ENCODE peak calls at places on chromosomes 4 and X, in six cellular contexts. Z is esophagus squamous epithelium, S is DND-41, Q is ovary, L is SK-N-SH, A is neural progenitor cell. Y is an unnamed sample. For H3K4me1 and H3K36me3, the result is how much of the 10 kb centered on the place peaks cover.

GRCh38 chrX:39011454-39012204 is 210.4 kb downstream of the MID1IP1 start:
- DNase-seq in Q (no peak), S (no peak), Z (no peak), A (no peak), L (no peak), Y (peak)

GRCh38 chrX:46642145-46642544 is 68.6 kb downstream of the CHST7 start:
- DNase-seq in L (peak), A (peak), Q (no peak), S (no peak), Z (no peak), Y (no peak)

GRCh38 chr4:86544313-86544966 is 49.7 kb upstream of the PTPN13 start:
- DNase-seq in Z (no peak), A (no peak), S (peak), Q (no peak), L (no peak), Y (no peak)

GRCh38 chr4:101370663-101371210 is 23.4 kb upstream of the PPP3CA start:
- DNase-seq in L (no peak), S (no peak), Q (no peak), Z (no peak), A (no peak), Y (no peak)

GRCh38 chr4:8182858-8183725 is 16.0 kb upstream of the SH3TC1 start:
- DNase-seq in Z (no peak), A (no peak), Q (peak), L (no peak), S (no peak), Y (peak)

GRCh38 chr4:72468904-72469502 is 100.0 kb downstream of the ADAMTS3 start:
- DNase-seq in Z (no peak), L (no peak), Q (no peak), S (no peak), A (peak), Y (no peak)

GRCh38 chrX:39758791-39759525 is 338.8 kb downstream of the BCOR start:
- DNase-seq in L (no peak), Z (no peak), S (no peak), Q (peak), A (no peak), Y (peak)

GRCh38 chrX:135086197-135086854 is 34.0 kb downstream of the ETDB start:
- DNase-seq in A (peak), L (peak), Q (no peak), Z (no peak), S (peak), Y (no peak)

GRCh38 chr4:142558851-142559250 is 287.2 kb downstream of the INPP4B start:
- DNase-seq in S (no peak), A (peak), Z (no peak), L (no peak), Q (no peak), Y (no peak)

GRCh38 chrX:154091678-154092077 is 5.8 kb downstream of the MECP2 start:
- DNase-seq in L (no peak), A (peak), Z (no peak), S (no peak), Q (no peak), Y (no peak)

GRCh38 chr4:90951037-90951436 is 823.8 kb downstream of the CCSER1 start:
- DNase-seq in Z (no peak), A (no peak), L (no peak), Q (no peak), S (no peak), Y (no peak)

GRCh38 chrX:154597221-154597620 is 12.3 kb downstream of the CTAG1A start:
- DNase-seq in Z (no peak), Q (no peak), A (no peak), S (no peak), L (no peak), Y (no peak)

GRCh38 chr4:30429813-30430466 is 290.2 kb upstream of the PCDH7 start:
- DNase-seq in Q (no peak), A (no peak), Z (no peak), L (no peak), S (no peak), Y (no peak)

GRCh38 chr4:48484494-48485168 is 1.5 kb downstream of the SLC10A4 start:
- DNase-seq in Z (no peak), S (no peak), A (no peak), L (peak), Q (no peak), Y (no peak)

GRCh38 chrX:138128025-138128671 is 562.2 kb downstream of the ZIC3 start:
- DNase-seq in S (peak), Q (no peak), A (peak), L (peak), Z (no peak), Y (no peak)

GRCh38 chr4:95877636-95878035 is 37.7 kb downstream of the PDHA2 start:
- DNase-seq in S (no peak), Q (no peak), L (no peak), Z (no peak), A (no peak), Y (no peak)

GRCh38 chr4:109611045-109611616 is 51.1 kb downstream of the MCUB start:
- DNase-seq in A (no peak), S (no peak), L (no peak), Q (no peak), Z (no peak), Y (no peak)

GRCh38 chrX:154305481-154306205 is 10.0 kb downstream of the TKTL1 start:
- DNase-seq in A (no peak), Q (no peak), S (no peak), L (no peak), Z (no peak), Y (peak)

GRCh38 chrX:47664737-47665136 is 5.8 kb upstream of the UXT start:
- DNase-seq in A (no peak), L (no peak), Z (no peak), Q (no peak), S (no peak), Y (no peak)

GRCh38 chr4:87034527-87034926 is 99.7 kb downstream of the AFF1 start:
- DNase-seq in L (no peak), Q (no peak), Z (no peak), S (no peak), A (no peak), Y (no peak)

GRCh38 chrX:63012574-63012973 is 338.6 kb downstream of the SPIN4 start:
- DNase-seq in S (peak), Z (no peak), Q (no peak), L (no peak), A (no peak), Y (no peak)

GRCh38 chr4:125773502-125773901 is 458.7 kb downstream of the FAT4 start:
- DNase-seq in S (no peak), Q (no peak), Z (no peak), A (no peak), L (no peak), Y (no peak)

GRCh38 chrX:25503826-25504225 is 488.1 kb upstream of the ARX start:
- DNase-seq in S (no peak), Z (no peak), Q (no peak), L (no peak), A (no peak), Y (no peak)

GRCh38 chr4:100882661-100883060 is 364.8 kb upstream of the EMCN start:
- DNase-seq in Q (no peak), S (no peak), A (no peak), Z (no peak), L (no peak), Y (no peak)

GRCh38 chrX:18654873-18655836 is 16.8 kb downstream of the RS1 start:
- DNase-seq in Z (no peak), A (no peak), S (no peak), Q (no peak), L (no peak), Y (no peak)

GRCh38 chr4:108877821-108878220 is 115.0 kb upstream of the ETNPPL start:
- DNase-seq in L (no peak), Q (no peak), A (no peak), Z (no peak), S (no peak), Y (no peak)

GRCh38 chrX:20061869-20062254 is 54.8 kb downstream of the MAP7D2 start:
- DNase-seq in Q (no peak), A (no peak), Z (no peak), S (no peak), L (no peak), Y (no peak)

GRCh38 chrX:15059488-15059887 is 186.3 kb downstream of the MOSPD2 start:
- DNase-seq in Q (no peak), L (no peak), Z (no peak), A (no peak), S (no peak), Y (no peak)

GRCh38 chr4:88195666-88196365 is 37.4 kb upstream of the ABCG2 start:
- DNase-seq in S (no peak), Z (no peak), A (peak), Q (no peak), L (no peak), Y (no peak)

GRCh38 chrX:155071694-155072215 is 447 bp downstream of the BRCC3 start:
- DNase-seq in A (peak), Z (no peak), S (peak), Q (no peak), L (no peak), Y (no peak)

GRCh38 chrX:134545524-134545923 is 85.6 kb downstream of the HPRT1 start:
- DNase-seq in Z (no peak), L (no peak), A (no peak), Q (no peak), S (no peak), Y (no peak)

GRCh38 chrX:39953879-39954278 is 143.9 kb downstream of the BCOR start:
- DNase-seq in S (no peak), Z (no peak), A (no peak), L (no peak), Q (no peak), Y (peak)

GRCh38 chrX:148854351-148854750 is 353.9 kb downstream of the AFF2 start:
- DNase-seq in L (no peak), S (no peak), Z (no peak), A (no peak), Q (no peak), Y (no peak)

GRCh38 chr4:4507923-4508322 is 33.9 kb downstream of the STX18 start:
- DNase-seq in Z (no peak), S (no peak), L (peak), Q (no peak), A (no peak), Y (no peak)

GRCh38 chr4:10203851-10204250 is 87.3 kb upstream of the WDR1 start:
- DNase-seq in Z (no peak), S (no peak), A (no peak), L (no peak), Q (no peak), Y (no peak)

GRCh38 chr4:109191216-109191615 is 111.2 kb downstream of the COL25A1 start:
- DNase-seq in L (no peak), Q (no peak), A (no peak), S (no peak), Z (no peak), Y (no peak)

GRCh38 chr4:83083925-83084475 is 30.5 kb downstream of the PLAC8 start:
- DNase-seq in L (no peak), Q (no peak), S (peak), A (no peak), Z (no peak), Y (no peak)

GRCh38 chrX:13374364-13374763 is 54.5 kb upstream of the ATXN3L start:
- DNase-seq in L (no peak), A (no peak), Z (no peak), S (no peak), Q (no peak), Y (no peak)

GRCh38 chrX:13380230-13380629 is 60.4 kb upstream of the ATXN3L start:
- DNase-seq in Q (no peak), Z (no peak), S (no peak), L (no peak), A (no peak), Y (no peak)

GRCh38 chrX:13373807-13374187 is 53.9 kb upstream of the ATXN3L start:
- DNase-seq in A (no peak), L (no peak), S (no peak), Z (no peak), Q (no peak), Y (no peak)

GRCh38 chrX:13376857-13377441 is 57.1 kb upstream of the ATXN3L start:
- DNase-seq in L (peak), A (no peak), Q (no peak), Z (no peak), S (peak), Y (no peak)

GRCh38 chrX:13377537-13377936 is 57.7 kb upstream of the ATXN3L start:
- DNase-seq in Z (no peak), A (no peak), L (peak), S (no peak), Q (no peak), Y (no peak)
- H3K4me1 ChIP-seq in Z (under half), A (under half), L (under half), S (under half), Q (under half), Y (under half)

GRCh38 chr4:132063829-132064228 is 1085.3 kb upstream of the PCDH10 start:
- DNase-seq in A (no peak), S (no peak), L (peak), Q (no peak), Z (no peak), Y (no peak)

GRCh38 chr4:132071815-132072214 is 1077.3 kb upstream of the PCDH10 start:
- DNase-seq in A (no peak), L (no peak), Z (no peak), S (no peak), Q (no peak), Y (no peak)

GRCh38 chr4:132062611-132063239 is 1086.4 kb upstream of the PCDH10 start:
- DNase-seq in S (no peak), Z (no peak), A (no peak), L (no peak), Q (no peak), Y (no peak)

DNA sequence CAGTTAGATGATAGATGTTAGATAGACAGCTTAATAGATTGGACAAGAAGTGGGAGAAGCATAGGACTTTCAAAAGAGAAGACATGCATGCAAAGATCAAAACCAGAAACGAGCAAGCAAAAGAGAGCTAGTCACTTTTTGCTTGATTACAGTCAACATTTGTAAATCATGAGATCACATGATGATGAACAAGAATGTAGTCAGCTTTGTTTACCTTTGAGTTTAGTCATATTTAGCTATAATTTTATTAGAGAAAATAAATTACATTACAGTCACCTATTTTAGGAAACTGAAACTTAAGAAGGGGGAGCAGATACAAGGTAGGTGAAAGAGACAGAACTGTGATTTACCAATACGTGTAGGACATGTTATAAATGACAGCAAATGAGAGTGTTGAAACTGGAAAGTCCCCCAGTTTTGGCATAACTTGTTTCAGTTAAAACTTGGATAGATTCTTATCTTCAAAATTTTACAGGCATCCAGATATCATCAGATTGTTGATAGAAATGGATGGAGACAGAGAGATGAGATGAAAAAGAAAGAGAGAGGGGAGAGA is 1083.1 kb upstream of the PCDH10 start:
- DNase-seq in Z (no peak), Q (no peak), L (no peak), A (no peak), S (no peak), Y (no peak)
- H3K36me3 ChIP-seq in Z (under half), Q (under half), L (under half), A (under half), S (under half), Y (under half)

GRCh38 chr4:185196437-185196836 is 7.4 kb downstream of the CFAP97 start:
- DNase-seq in S (no peak), L (no peak), A (no peak), Q (no peak), Z (no peak), Y (no peak)
- H3K4me1 ChIP-seq in S (under half), L (under half), A (under half), Q (under half), Z (under half), Y (under half)

DNA sequence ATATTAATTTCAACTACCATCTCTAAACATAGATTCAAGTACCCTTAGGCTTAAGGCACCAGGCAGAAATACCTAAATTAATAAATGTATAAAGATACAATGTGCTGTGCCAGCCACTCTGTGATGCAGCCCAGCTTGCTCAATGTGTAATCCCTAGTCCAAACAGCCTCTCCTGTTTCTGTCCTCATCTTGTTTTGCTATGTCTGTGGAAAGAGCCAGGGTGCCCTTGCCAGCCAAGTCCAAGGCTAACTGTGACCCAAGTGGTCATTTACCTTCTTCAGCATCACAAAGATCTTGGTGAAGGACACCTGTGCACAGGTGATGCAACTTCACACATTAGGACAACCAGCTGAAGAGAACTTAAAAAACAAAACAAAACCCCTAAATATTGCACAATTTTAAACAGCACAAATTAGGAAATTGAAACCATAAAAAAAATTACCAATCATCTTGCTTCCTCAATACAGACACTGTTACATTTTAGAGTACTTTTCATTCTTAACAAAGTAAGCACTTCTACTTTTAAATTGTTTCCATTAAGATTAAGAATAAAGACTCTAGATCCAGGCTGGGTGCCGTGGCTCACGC is 89.6 kb downstream of the C4orf51 start:
- DNase-seq in Q (no peak), S (no peak), Z (no peak), A (no peak), L (no peak), Y (no peak)
- H3K36me3 ChIP-seq in Q (under half), S (under half), Z (under half), A (under half), L (half or more), Y (under half)

GRCh38 chr4:1202526-1203378 is 30.4 kb upstream of the SPON2 start:
- DNase-seq in A (no peak), S (no peak), Q (peak), L (peak), Z (no peak), Y (no peak)
- H3K4me1 ChIP-seq in A (under half), S (half or more), Q (under half), L (under half), Z (half or more), Y (under half)

GRCh38 chr4:24564488-24564887 is 19.9 kb downstream of the DHX15 start:
- DNase-seq in L (no peak), S (no peak), Q (no peak), A (no peak), Z (no peak), Y (no peak)
- H3K36me3 ChIP-seq in L (under half), S (half or more), Q (under half), A (under half), Z (half or more), Y (under half)

Y was measured in right lobe of liver.